ENCODE peak calls at places on chromosomes 1 and 21, in five cellular contexts. One of them, this sample, is unnamed.

GRCh38 chr1:51842255-51842654 is 36.3 kb downstream of the NRDC start:
- DNase-seq in WTC11: no peak
- DNase-seq in HepG2: no peak
- DNase-seq in H1: no peak
- DNase-seq in GM12878: no peak
- DNase-seq in this sample: no peak

GRCh38 chr1:165857046-165857801 is 29.8 kb downstream of the UCK2 start:
- DNase-seq in WTC11: no peak
- DNase-seq in HepG2: peak
- DNase-seq in H1: no peak
- DNase-seq in GM12878: no peak
- DNase-seq in this sample: no peak

GRCh38 chr1:19495000-19495656 is 9.8 kb upstream of the CAPZB start:
- DNase-seq in WTC11: no peak
- DNase-seq in HepG2: no peak
- DNase-seq in H1: no peak
- DNase-seq in GM12878: no peak
- DNase-seq in this sample: no peak

GRCh38 chr1:247331526-247332214 is at the start of gene ZNF496:
- DNase-seq in WTC11: peak
- DNase-seq in HepG2: peak
- DNase-seq in H1: peak
- DNase-seq in GM12878: no peak
- DNase-seq in this sample: peak

GRCh38 chr21:31514598-31514997 is 144.9 kb upstream of the SOD1 start:
- DNase-seq in WTC11: peak
- DNase-seq in HepG2: no peak
- DNase-seq in H1: no peak
- DNase-seq in GM12878: no peak
- DNase-seq in this sample: no peak

GRCh38 chr1:160807738-160808137 is 11.8 kb downstream of the LY9 start:
- DNase-seq in WTC11: no peak
- DNase-seq in HepG2: no peak
- DNase-seq in H1: no peak
- DNase-seq in GM12878: no peak
- DNase-seq in this sample: no peak

GRCh38 chr1:44862829-44863406 is 19.9 kb upstream of the PTCH2 start:
- DNase-seq in WTC11: no peak
- DNase-seq in HepG2: no peak
- DNase-seq in H1: no peak
- DNase-seq in GM12878: no peak
- DNase-seq in this sample: peak

GRCh38 chr1:246947255-246947654 is 15.5 kb upstream of the AHCTF1 start:
- DNase-seq in WTC11: no peak
- DNase-seq in HepG2: peak
- DNase-seq in H1: no peak
- DNase-seq in GM12878: no peak
- DNase-seq in this sample: no peak

GRCh38 chr1:175857756-175858155 is 114.4 kb upstream of the TNR start:
- DNase-seq in WTC11: no peak
- DNase-seq in HepG2: no peak
- DNase-seq in H1: no peak
- DNase-seq in GM12878: no peak
- DNase-seq in this sample: no peak

GRCh38 chr1:15002325-15002724 is 151.2 kb upstream of the TMEM51 start:
- DNase-seq in WTC11: no peak
- DNase-seq in HepG2: no peak
- DNase-seq in H1: no peak
- DNase-seq in GM12878: no peak
- DNase-seq in this sample: no peak

GRCh38 chr1:2470290-2471158 is 5.6 kb upstream of the PLCH2 start:
- DNase-seq in WTC11: no peak
- DNase-seq in HepG2: no peak
- DNase-seq in H1: no peak
- DNase-seq in GM12878: no peak
- DNase-seq in this sample: no peak

GRCh38 chr21:36839123-36839522 is 127.3 kb downstream of the HLCS start:
- DNase-seq in WTC11: no peak
- DNase-seq in HepG2: no peak
- DNase-seq in H1: no peak
- DNase-seq in GM12878: no peak
- DNase-seq in this sample: no peak

GRCh38 chr1:206709772-206710456 is 25.2 kb downstream of the MAPKAPK2 start:
- DNase-seq in WTC11: no peak
- DNase-seq in HepG2: peak
- DNase-seq in H1: no peak
- DNase-seq in GM12878: no peak
- DNase-seq in this sample: peak

GRCh38 chr1:216390956-216391355 is 32.3 kb downstream of the USH2A start:
- DNase-seq in WTC11: no peak
- DNase-seq in HepG2: no peak
- DNase-seq in H1: no peak
- DNase-seq in GM12878: no peak
- DNase-seq in this sample: no peak
- TF ChIP-seq ATF2 in WTC11: no peak
- TF ChIP-seq ATF2 in HepG2: no peak
- TF ChIP-seq ATF2 in H1: no peak
- TF ChIP-seq ATF2 in GM12878: no peak
- TF ChIP-seq ATF2 in this sample: no peak

DNA sequence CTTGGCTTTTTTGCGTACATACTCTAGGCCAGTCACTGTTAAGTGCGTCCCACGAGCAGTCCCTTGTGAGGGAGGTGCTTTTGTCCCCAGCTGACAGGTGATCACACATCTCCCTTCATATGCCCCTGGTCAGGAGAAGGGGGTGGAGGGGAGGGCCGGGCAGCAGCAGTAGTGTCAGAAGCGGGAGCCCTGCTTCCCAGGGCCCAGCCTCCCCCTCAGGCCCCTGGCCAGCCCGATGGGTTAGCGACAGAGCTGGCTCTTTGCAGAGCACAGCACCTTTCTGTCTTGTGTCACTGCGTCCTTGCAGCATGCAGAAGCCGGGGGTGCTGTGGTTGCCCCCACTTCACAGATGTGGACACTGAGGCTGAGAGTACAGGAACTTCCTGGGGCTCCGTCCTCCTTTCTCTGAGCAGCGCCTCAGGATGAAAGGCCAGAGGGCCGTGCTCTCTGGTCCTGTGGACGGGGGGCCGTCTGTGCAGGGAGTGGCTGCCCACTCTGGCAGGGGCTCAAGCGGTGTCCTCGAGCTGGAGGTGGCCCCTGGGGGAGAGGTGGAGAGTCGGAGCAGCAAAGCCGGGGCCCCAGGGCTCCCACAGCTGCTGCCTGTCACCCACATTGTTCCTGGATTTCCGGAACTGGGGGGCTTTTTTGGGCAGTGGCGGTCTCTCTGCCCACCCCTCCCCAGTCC is 5.9 kb downstream of the TMEM201 start:
- DNase-seq in WTC11: no peak
- DNase-seq in HepG2: no peak
- DNase-seq in H1: no peak
- DNase-seq in GM12878: no peak
- DNase-seq in this sample: no peak
- TF ChIP-seq ATF3 in WTC11: no peak
- TF ChIP-seq ATF3 in HepG2: no peak
- TF ChIP-seq ATF3 in H1: no peak
- TF ChIP-seq ATF3 in GM12878: no peak
- TF ChIP-seq ATF3 in this sample: no peak

GRCh38 chr1:226610671-226611070 is 62.1 kb downstream of the STUM start:
- DNase-seq in WTC11: no peak
- DNase-seq in HepG2: no peak
- DNase-seq in H1: no peak
- DNase-seq in GM12878: no peak
- DNase-seq in this sample: no peak
- TF ChIP-seq ATF2 in WTC11: no peak
- TF ChIP-seq ATF2 in HepG2: no peak
- TF ChIP-seq ATF2 in H1: no peak
- TF ChIP-seq ATF2 in GM12878: no peak
- TF ChIP-seq ATF2 in this sample: no peak

GRCh38 chr1:62528015-62528414 is 69.3 kb upstream of the ANGPTL3 start:
- DNase-seq in WTC11: no peak
- DNase-seq in HepG2: no peak
- DNase-seq in H1: no peak
- DNase-seq in GM12878: no peak
- DNase-seq in this sample: no peak

GRCh38 chr1:62529227-62529626 is 68.1 kb upstream of the ANGPTL3 start:
- DNase-seq in WTC11: no peak
- DNase-seq in HepG2: peak
- DNase-seq in H1: no peak
- DNase-seq in GM12878: no peak
- DNase-seq in this sample: no peak

GRCh38 chr1:62530516-62531154 is 66.7 kb upstream of the ANGPTL3 start:
- DNase-seq in WTC11: peak
- DNase-seq in HepG2: peak
- DNase-seq in H1: peak
- DNase-seq in GM12878: no peak
- DNase-seq in this sample: peak
- TF ChIP-seq ATF3 in WTC11: no peak
- TF ChIP-seq ATF3 in HepG2: no peak
- TF ChIP-seq ATF3 in H1: no peak
- TF ChIP-seq ATF3 in GM12878: no peak
- TF ChIP-seq ATF3 in this sample: no peak

DNA sequence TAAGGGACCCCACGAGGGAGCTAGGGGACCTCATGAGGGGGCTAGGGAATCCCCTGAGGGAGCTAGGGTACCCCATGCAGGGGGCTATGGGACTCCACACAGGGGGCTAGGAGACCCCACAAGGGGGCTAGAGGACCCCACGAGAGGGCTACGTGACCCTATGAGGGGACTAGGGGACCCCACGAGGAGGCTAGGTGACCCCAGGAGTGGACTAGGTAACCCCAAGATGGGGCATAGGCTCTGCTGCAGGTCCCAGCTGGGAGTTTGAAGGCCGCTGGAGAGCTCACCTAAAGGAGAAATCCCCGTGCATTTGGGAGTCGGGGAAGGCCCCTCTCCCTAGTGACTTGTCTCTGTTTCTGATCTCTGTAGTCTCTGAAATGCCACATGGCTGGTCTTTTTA is 50.0 kb upstream of the DMRTB1 start:
- DNase-seq in WTC11: no peak
- DNase-seq in HepG2: no peak
- DNase-seq in H1: no peak
- DNase-seq in GM12878: no peak
- DNase-seq in this sample: no peak
- TF ChIP-seq ATF2 in WTC11: no peak
- TF ChIP-seq ATF2 in HepG2: no peak
- TF ChIP-seq ATF2 in H1: no peak
- TF ChIP-seq ATF2 in GM12878: no peak
- TF ChIP-seq ATF2 in this sample: no peak

GRCh38 chr1:67535474-67535873 is 105.3 kb upstream of the SERBP1 start:
- DNase-seq in WTC11: peak
- DNase-seq in HepG2: peak
- DNase-seq in H1: peak
- DNase-seq in GM12878: peak
- DNase-seq in this sample: peak
- TF ChIP-seq ATF3 in WTC11: no peak
- TF ChIP-seq ATF3 in HepG2: peak
- TF ChIP-seq ATF3 in H1: no peak
- TF ChIP-seq ATF3 in GM12878: no peak
- TF ChIP-seq ATF3 in this sample: peak

GRCh38 chr1:6359568-6360496 is 33.7 kb downstream of the ACOT7 start:
- DNase-seq in WTC11: peak
- DNase-seq in HepG2: peak
- DNase-seq in H1: no peak
- DNase-seq in GM12878: peak
- DNase-seq in this sample: peak

GRCh38 chr1:6358144-6358624 is 35.4 kb downstream of the ACOT7 start:
- DNase-seq in WTC11: no peak
- DNase-seq in HepG2: no peak
- DNase-seq in H1: no peak
- DNase-seq in GM12878: no peak
- DNase-seq in this sample: no peak

GRCh38 chr1:6355621-6356020 is 37.9 kb downstream of the ACOT7 start:
- DNase-seq in WTC11: no peak
- DNase-seq in HepG2: no peak
- DNase-seq in H1: no peak
- DNase-seq in GM12878: no peak
- DNase-seq in this sample: no peak

GRCh38 chr1:6358757-6359567 is 34.6 kb downstream of the ACOT7 start:
- DNase-seq in WTC11: no peak
- DNase-seq in HepG2: no peak
- DNase-seq in H1: no peak
- DNase-seq in GM12878: no peak
- DNase-seq in this sample: peak

DNA sequence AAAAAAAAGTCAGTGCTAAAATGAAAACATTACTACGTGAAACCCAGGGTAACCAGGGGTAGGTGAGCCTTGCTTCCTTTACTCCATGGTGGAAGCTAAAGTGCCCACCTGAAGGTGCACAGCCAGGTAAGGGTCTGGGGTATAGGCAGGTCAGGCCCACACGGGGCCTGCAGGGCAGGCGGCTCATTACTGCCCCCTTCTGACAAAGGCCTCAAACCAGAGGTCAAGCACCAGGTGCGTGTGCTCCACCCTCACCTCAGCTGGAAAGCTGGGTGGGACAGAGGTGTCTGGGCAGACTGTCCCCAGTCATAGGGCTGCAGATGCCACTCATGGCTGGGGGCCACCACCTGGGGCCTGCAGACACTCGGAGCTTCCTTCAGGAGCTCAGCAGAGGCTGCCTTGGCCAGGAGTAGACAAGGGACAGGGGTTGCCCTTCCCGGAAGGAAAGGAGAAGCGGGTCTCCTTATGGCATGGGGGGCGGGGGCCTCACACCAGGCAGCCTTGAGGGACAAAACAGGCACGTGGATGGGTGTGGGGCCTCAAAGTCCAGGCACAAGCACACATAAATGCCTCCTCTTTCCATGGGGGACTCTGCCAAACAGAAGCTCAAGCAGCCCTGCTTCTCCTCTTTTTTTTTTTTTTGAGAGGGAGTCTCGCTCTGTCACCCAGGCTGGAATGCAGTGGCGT is 36.2 kb downstream of the ACOT7 start:
- DNase-seq in WTC11: peak
- DNase-seq in HepG2: no peak
- DNase-seq in H1: no peak
- DNase-seq in GM12878: no peak
- DNase-seq in this sample: no peak
- TF ChIP-seq ATF2 in WTC11: no peak
- TF ChIP-seq ATF2 in HepG2: no peak
- TF ChIP-seq ATF2 in H1: no peak
- TF ChIP-seq ATF2 in GM12878: no peak
- TF ChIP-seq ATF2 in this sample: no peak

GRCh38 chr21:45887121-45887611 is 94.4 kb upstream of the COL6A1 start:
- DNase-seq in WTC11: no peak
- DNase-seq in HepG2: no peak
- DNase-seq in H1: no peak
- DNase-seq in GM12878: no peak
- DNase-seq in this sample: no peak
- TF ChIP-seq ATF3 in WTC11: no peak
- TF ChIP-seq ATF3 in HepG2: no peak
- TF ChIP-seq ATF3 in H1: no peak
- TF ChIP-seq ATF3 in GM12878: no peak
- TF ChIP-seq ATF3 in this sample: no peak